ENCODE peak calls at places on chromosomes 3 and 15, in nine cellular contexts. T is T-helper 2 cell; L is activated T-helper 1 cell treated with anti-CD3 and anti-CD28 coated beads, Interleukin-2, amount 50 U/mL, for 16 hours; A is fibroblast of lung; G is DMS153; D is thyroid gland; I is lower leg skin; J is endothelial cell; P is D721Med. H is an unnamed sample.

GRCh38 chr3:167835359-167835758 is 99.8 kb downstream of the SERPINI1 start:
- DNase-seq in T (no peak), L (no peak), A (no peak), G (no peak), D (no peak), I (no peak), J (no peak), P (no peak), H (no peak)

GRCh38 chr15:31964586-31965307 is 65.6 kb upstream of the CHRNA7 start:
- DNase-seq in T (no peak), L (no peak), A (no peak), G (no peak), D (no peak), I (no peak), J (no peak), P (no peak), H (no peak)

GRCh38 chr15:43958894-43959330 is 132.1 kb downstream of the WDR76 start:
- DNase-seq in T (no peak), L (no peak), A (peak; percentile 66), G (no peak), D (no peak), I (no peak), J (no peak), P (no peak), H (no peak)

GRCh38 chr15:63973212-63974009 is 72.9 kb downstream of the DAPK2 start:
- DNase-seq in T (no peak), L (no peak), A (peak; percentile 18), G (no peak), D (no peak), I (no peak), J (no peak), P (no peak), H (no peak)

GRCh38 chr3:44642337-44642736 is 6.2 kb upstream of the ZNF35 start:
- DNase-seq in T (no peak), L (no peak), A (no peak), G (no peak), D (no peak), I (no peak), J (no peak), P (no peak), H (no peak)

GRCh38 chr15:40891810-40892448 is 2.3 kb upstream of the VPS18 start:
- DNase-seq in T (no peak), L (no peak), A (peak; percentile 59), G (peak; percentile 21), D (peak; percentile 62), I (no peak), J (peak; percentile 51), P (no peak), H (peak; percentile 53)

GRCh38 chr3:51808920-51809319 is 29.9 kb upstream of the IQCF6 start:
- DNase-seq in T (no peak), L (no peak), A (no peak), G (no peak), D (no peak), I (no peak), J (no peak), P (no peak), H (no peak)

GRCh38 chr3:132006605-132007204 is 28.1 kb downstream of the CPNE4 start:
- DNase-seq in T (peak; percentile 5), L (no peak), A (peak; percentile 43), G (peak; percentile 3), D (peak; percentile 51), I (no peak), J (peak; percentile 62), P (no peak), H (no peak)

GRCh38 chr15:69403611-69404010 is 10.5 kb upstream of the KIF23 start:
- DNase-seq in T (no peak), L (no peak), A (peak; percentile 88), G (no peak), D (no peak), I (no peak), J (no peak), P (no peak), H (no peak)

GRCh38 chr3:15804553-15805095 is 6.8 kb upstream of the ANKRD28 start:
- DNase-seq in T (peak; percentile 79), L (no peak), A (no peak), G (no peak), D (no peak), I (no peak), J (no peak), P (no peak), H (no peak)

GRCh38 chr15:56919708-56920637 is 1.5 kb downstream of the TCF12 start:
- DNase-seq in T (peak; percentile 38), L (no peak), A (peak; percentile 39), G (no peak), D (peak; percentile 10), I (peak; percentile 24), J (peak; percentile 32), P (no peak), H (no peak)

GRCh38 chr15:38885477-38885952 is 320.9 kb upstream of the RASGRP1 start:
- DNase-seq in T (no peak), L (no peak), A (peak; percentile 67), G (no peak), D (peak; percentile 9), I (no peak), J (no peak), P (no peak), H (no peak)

GRCh38 chr3:185831990-185832389 is 7.1 kb upstream of the IGF2BP2 start:
- DNase-seq in T (no peak), L (no peak), A (no peak), G (no peak), D (no peak), I (no peak), J (no peak), P (no peak), H (no peak)

GRCh38 chr3:39882111-39882510 is 72.7 kb downstream of the MYRIP start:
- DNase-seq in T (no peak), L (no peak), A (no peak), G (no peak), D (no peak), I (no peak), J (no peak), P (no peak), H (no peak)

GRCh38 chr3:128489860-128490649 is 2.9 kb downstream of the GATA2 start:
- DNase-seq in T (no peak), L (no peak), A (no peak), G (no peak), D (peak; percentile 22), I (no peak), J (peak; percentile 61), P (no peak), H (no peak)

GRCh38 chr3:195770081-195770840 is 41.5 kb downstream of the MUC4 start:
- DNase-seq in T (peak; percentile 62), L (no peak), A (no peak), G (no peak), D (no peak), I (no peak), J (no peak), P (peak; percentile 6), H (no peak)

GRCh38 chr3:32435911-32436815 is 44.5 kb downstream of the CMTM7 start:
- DNase-seq in T (no peak), L (no peak), A (no peak), G (no peak), D (no peak), I (no peak), J (no peak), P (no peak), H (no peak)

GRCh38 chr15:79523266-79523665 is 91.1 kb downstream of the MINAR1 start:
- DNase-seq in T (no peak), L (no peak), A (no peak), G (no peak), D (no peak), I (no peak), J (no peak), P (no peak), H (no peak)

GRCh38 chr3:97957617-97958311 is 14.5 kb downstream of the RIOX2 start:
- DNase-seq in T (no peak), L (no peak), A (peak; percentile 83), G (peak; percentile 26), D (peak; percentile 85), I (peak; percentile 25), J (no peak), P (no peak), H (no peak)

GRCh38 chr3:138374573-138375134 is 26.3 kb downstream of the MRAS start:
- DNase-seq in T (no peak), L (no peak), A (no peak), G (no peak), D (no peak), I (no peak), J (no peak), P (no peak), H (no peak)

GRCh38 chr3:135982922-135983581 is 17.5 kb downstream of the PPP2R3A start:
- DNase-seq in T (no peak), L (no peak), A (no peak), G (no peak), D (no peak), I (no peak), J (no peak), P (no peak), H (no peak)

H was measured in NCI-H774.